ENCODE peak calls at places on chromosomes 6 and 20, in five cellular contexts. K is thoracic aorta, O is NCI-H1105 treated with DMSO at 0.1 percent for 48 hours, J is endothelial cell, B is hippocampal formation. C is an unnamed sample.

GRCh38 chr6:148524976-148525375 is 182.3 kb downstream of the SASH1 start:
- DNase-seq in K (no peak), O (no peak), J (no peak), B (no peak), C (no peak)

GRCh38 chr20:22394583-22394982 is 189.8 kb downstream of the FOXA2 start:
- DNase-seq in K (no peak), O (no peak), J (no peak), B (no peak), C (no peak)

GRCh38 chr20:41339957-41340326 is 679 bp upstream of the LPIN3 start:
- DNase-seq in K (no peak), O (peak), J (peak), B (peak), C (peak)

GRCh38 chr20:21719592-21720214 is 14.2 kb downstream of the PAX1 start:
- DNase-seq in K (no peak), O (peak), J (peak), B (peak), C (no peak)

GRCh38 chr6:130559166-130559565 is 193.3 kb downstream of the TMEM200A start:
- DNase-seq in K (no peak), O (no peak), J (no peak), B (no peak), C (no peak)

GRCh38 chr6:7047966-7048365 is 59.8 kb upstream of the RREB1 start:
- DNase-seq in K (no peak), O (no peak), J (no peak), B (no peak), C (no peak)

GRCh38 chr6:129755787-129756186 is 45.8 kb upstream of the ARHGAP18 start:
- DNase-seq in K (no peak), O (no peak), J (no peak), B (no peak), C (no peak)

GRCh38 chr20:34850969-34851368 is 21.7 kb downstream of the GGT7 start:
- DNase-seq in K (no peak), O (no peak), J (no peak), B (no peak), C (no peak)

GRCh38 chr6:13286185-13286584 is 42.2 kb downstream of the TBC1D7 start:
- DNase-seq in K (no peak), O (no peak), J (no peak), B (no peak), C (no peak)

GRCh38 chr6:149990672-149991402 is 27.1 kb downstream of the ULBP1 start:
- DNase-seq in K (no peak), O (peak), J (no peak), B (no peak), C (no peak)

GRCh38 chr6:16583151-16583762 is 178.0 kb downstream of the ATXN1 start:
- DNase-seq in K (no peak), O (no peak), J (no peak), B (no peak), C (no peak)

C was measured in activated naive CD4-positive, alpha-beta T cell.